ENCODE peak calls at places on chromosomes 1 and 21, in six cellular contexts. Z is bronchial epithelial cell; W is CD8-positive, alpha-beta T cell; H is foreskin fibroblast; M is foreskin keratinocyte; U is astrocyte. T is an unnamed sample.

GRCh38 chr21:31142600-31142999 is 104.3 kb upstream of the KRTAP19-8 start:
- DNase-seq in H (no peak), M (no peak), Z (no peak), U (no peak), W (no peak), T (no peak)

GRCh38 chr1:203117611-203118575 is 9.6 kb upstream of the ADORA1 start:
- DNase-seq in Z (peak; percentile 31), M (no peak), W (no peak), H (peak; percentile 33), U (peak; percentile 20), T (peak; percentile 14)

GRCh38 chr1:39981957-39982356 is 27.0 kb downstream of the MFSD2A start:
- DNase-seq in W (no peak), Z (peak; percentile 97), H (peak; percentile 82), M (peak; percentile 93), U (peak; percentile 92), T (peak; percentile 86)

GRCh38 chr1:32012709-32013385 is 821 bp upstream of the KHDRBS1 start:
- DNase-seq in H (no peak), M (no peak), Z (peak; percentile 8), U (no peak), W (no peak), T (no peak)

GRCh38 chr1:30707412-30708360 is 15.7 kb downstream of the MATN1 start:
- DNase-seq in M (no peak), W (no peak), H (peak; percentile 49), U (no peak), Z (peak; percentile 31), T (peak; percentile 37)

GRCh38 chr1:25023190-25023578 is 93.1 kb upstream of the RUNX3 start:
- DNase-seq in U (no peak), M (no peak), Z (no peak), H (no peak), W (no peak), T (no peak)

GRCh38 chr1:111736548-111737215 is 2.5 kb downstream of the INKA2 start:
- DNase-seq in U (no peak), H (peak; percentile 34), M (no peak), Z (no peak), W (no peak), T (no peak)

GRCh38 chr1:21337931-21338567 is 47.8 kb upstream of the ECE1 start:
- DNase-seq in U (peak; percentile 72), Z (no peak), W (no peak), M (no peak), H (peak; percentile 92), T (no peak)

GRCh38 chr1:228090613-228091081 is 8.1 kb downstream of the ARF1 start:
- DNase-seq in H (peak; percentile 49), Z (peak; percentile 38), M (no peak), U (no peak), W (no peak), T (no peak)

GRCh38 chr1:51908499-51908898 is 30.0 kb upstream of the NRDC start:
- DNase-seq in Z (no peak), H (no peak), M (no peak), U (no peak), W (no peak), T (no peak)

GRCh38 chr1:199029401-199029800 is 390.6 kb downstream of the PTPRC start:
- DNase-seq in H (peak; percentile 14), Z (peak; percentile 38), W (no peak), M (peak; percentile 69), U (peak; percentile 89), T (peak; percentile 67)

GRCh38 chr1:14600405-14601150 is 2.1 kb downstream of the KAZN start:
- DNase-seq in W (no peak), M (no peak), Z (no peak), U (no peak), H (no peak), T (no peak)

GRCh38 chr21:42362198-42362597 is 4.1 kb downstream of the TFF1 start:
- DNase-seq in Z (no peak), W (no peak), H (no peak), U (no peak), M (no peak), T (no peak)

GRCh38 chr1:215543191-215543606 is 23.9 kb upstream of the KCTD3 start:
- DNase-seq in U (peak; percentile 56), H (peak; percentile 78), M (peak; percentile 53), W (no peak), Z (peak; percentile 83), T (no peak)

GRCh38 chr1:25647106-25647505 is 30.5 kb downstream of the MAN1C1 start:
- DNase-seq in W (no peak), H (no peak), U (no peak), Z (no peak), M (no peak), T (no peak)

DNA sequence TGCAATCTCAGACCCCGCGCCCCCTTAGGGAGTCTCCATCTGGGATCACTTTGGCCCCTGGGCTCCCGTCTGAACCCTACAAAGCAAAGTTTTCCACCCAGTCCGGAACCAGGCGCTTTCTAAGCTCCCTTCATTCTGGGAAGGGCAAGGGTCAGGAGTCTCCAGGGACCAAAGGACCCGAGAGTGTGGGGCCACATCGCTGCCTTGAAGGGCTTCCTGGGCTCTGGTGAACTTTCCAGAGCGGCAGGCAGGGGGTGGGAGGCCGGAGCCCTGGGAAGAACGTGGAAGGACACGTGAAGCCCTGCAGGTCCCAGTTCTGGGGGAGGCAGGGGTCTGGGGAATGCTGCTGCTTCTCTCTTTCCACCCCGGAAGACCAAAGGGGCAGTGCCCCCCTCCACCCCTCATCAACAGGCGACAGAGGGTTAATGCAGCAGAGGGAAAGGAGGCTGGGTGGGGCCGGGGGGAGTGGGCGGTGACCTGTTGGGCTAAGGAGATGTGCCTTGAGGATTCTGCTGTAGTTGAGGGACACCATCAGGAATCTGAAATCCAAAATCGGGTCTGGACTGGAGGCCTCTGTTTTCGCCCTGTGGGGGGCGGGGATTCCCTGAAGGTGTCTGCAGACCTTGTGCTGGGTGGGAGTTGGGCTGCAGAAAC is 734 bp downstream of the CDK18 start:
- DNase-seq in M (no peak), U (no peak), Z (peak; percentile 5), W (no peak), H (no peak), T (no peak)
- TF ChIP-seq CTCF in M (no peak), U (no peak), Z (peak; percentile 16), W (no peak), H (no peak), T (peak; percentile 25)

GRCh38 chr1:18145851-18146618 is 38.4 kb downstream of the IGSF21 start:
- DNase-seq in U (no peak), W (no peak), M (no peak), H (no peak), Z (no peak), T (no peak)

GRCh38 chr1:18151436-18151835 is 43.8 kb downstream of the IGSF21 start:
- DNase-seq in H (no peak), W (no peak), U (no peak), M (no peak), Z (no peak), T (no peak)

GRCh38 chr1:18147672-18148071 is 40.1 kb downstream of the IGSF21 start:
- DNase-seq in M (no peak), H (no peak), U (no peak), W (no peak), Z (no peak), T (no peak)

GRCh38 chr1:18146886-18147285 is 39.3 kb downstream of the IGSF21 start:
- DNase-seq in Z (no peak), M (no peak), H (no peak), U (no peak), W (no peak), T (no peak)

GRCh38 chr1:18149113-18149641 is 41.6 kb downstream of the IGSF21 start:
- DNase-seq in H (no peak), M (no peak), Z (peak; percentile 17), U (no peak), W (no peak), T (no peak)
- TF ChIP-seq CTCF in H (no peak), M (no peak), Z (no peak), U (no peak), W (no peak), T (no peak)

GRCh38 chr1:117121589-117122296 is at the start of gene TRIM45:
- DNase-seq in W (peak; percentile 73), Z (peak; percentile 91), H (peak; percentile 96), U (peak; percentile 95), M (peak; percentile 87), T (peak; percentile 96)

GRCh38 chr1:117118101-117118500 is 3.4 kb downstream of the TRIM45 start:
- DNase-seq in H (no peak), Z (no peak), U (no peak), M (no peak), W (no peak), T (no peak)

GRCh38 chr1:117123274-117123673 is 1.7 kb upstream of the TRIM45 start:
- DNase-seq in M (no peak), Z (no peak), H (no peak), W (no peak), U (no peak), T (no peak)

GRCh38 chr1:117122297-117123025 is 912 bp upstream of the TRIM45 start:
- DNase-seq in M (no peak), Z (no peak), W (no peak), U (no peak), H (no peak), T (no peak)

DNA sequence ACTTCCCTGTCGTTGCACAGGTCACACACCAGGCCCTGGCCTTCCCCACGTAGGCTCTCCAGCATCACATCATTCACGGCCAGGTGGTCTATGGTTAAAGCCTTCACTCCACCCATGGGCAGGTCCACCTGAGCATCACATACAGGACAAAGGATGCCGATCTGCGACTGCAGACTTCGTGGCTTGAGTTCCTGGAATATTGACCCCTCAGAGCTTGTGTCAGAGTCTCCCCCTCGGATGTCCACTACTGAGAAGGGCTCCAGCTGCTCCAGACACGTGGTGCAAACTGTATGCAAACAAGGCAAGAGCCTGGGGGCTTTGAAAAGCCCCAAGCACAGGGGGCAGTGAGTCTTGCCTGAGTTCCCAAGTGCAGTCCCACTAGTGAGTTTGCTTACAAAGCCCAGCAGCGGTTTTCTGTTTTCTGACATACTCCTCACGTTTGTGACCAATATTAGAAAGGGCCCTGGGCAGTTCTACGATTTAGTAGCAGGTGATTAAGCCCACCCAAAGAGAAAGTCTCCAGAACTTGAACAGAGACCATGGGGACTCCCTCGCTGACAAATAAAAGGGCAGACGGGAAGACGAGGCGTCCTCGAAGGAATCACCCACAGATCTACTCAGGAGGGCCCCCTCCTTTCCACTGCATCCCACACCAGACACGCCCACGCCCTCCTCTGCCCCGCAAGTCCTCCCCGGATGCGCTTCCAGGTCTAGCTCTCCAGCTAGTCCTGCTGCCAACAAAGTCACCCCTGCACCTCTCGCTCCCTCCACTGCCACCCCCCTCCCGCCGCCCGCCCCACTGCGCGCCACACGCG is 568 bp downstream of the TRIM45 start:
- DNase-seq in M (peak; percentile 12), W (no peak), Z (no peak), H (no peak), U (peak; percentile 68), T (no peak)
- TF ChIP-seq CTCF in M (no peak), W (no peak), Z (no peak), H (no peak), U (no peak), T (no peak)

GRCh38 chr1:206708882-206709281 is 24.2 kb downstream of the MAPKAPK2 start:
- DNase-seq in U (no peak), Z (peak; percentile 48), M (no peak), H (no peak), W (no peak), T (no peak)

GRCh38 chr1:206709322-206709721 is 24.6 kb downstream of the MAPKAPK2 start:
- DNase-seq in Z (peak; percentile 53), U (no peak), M (no peak), W (no peak), H (no peak), T (no peak)

GRCh38 chr1:206706806-206707205 is 22.1 kb downstream of the MAPKAPK2 start:
- DNase-seq in H (no peak), W (no peak), Z (no peak), U (no peak), M (no peak), T (no peak)

GRCh38 chr1:206706298-206706791 is 21.6 kb downstream of the MAPKAPK2 start:
- DNase-seq in W (no peak), Z (no peak), U (peak; percentile 94), M (no peak), H (peak; percentile 85), T (peak; percentile 85)

GRCh38 chr1:206708058-206708457 is 23.4 kb downstream of the MAPKAPK2 start:
- DNase-seq in Z (no peak), M (no peak), U (no peak), H (no peak), W (no peak), T (no peak)
- TF ChIP-seq CTCF in Z (no peak), M (no peak), U (no peak), H (no peak), W (no peak), T (no peak)